ENCODE peak calls at places on chromosomes 12 and 14, in nine cellular contexts. I, K, X, A, L, Y, F, B and G are unnamed samples.

GRCh38 chr12:4027412-4027811 is 154.2 kb upstream of the PARP11 start:
- DNase-seq in I (no peak), K (no peak), X (no peak), A (peak), L (no peak), Y (no peak), F (peak), B (peak), G (no peak)

GRCh38 chr14:28603606-28604005 is 163.0 kb upstream of the FOXG1 start:
- DNase-seq in I (peak), K (no peak), X (no peak), A (no peak), L (no peak), Y (no peak), F (no peak), B (no peak), G (no peak)

GRCh38 chr14:55533960-55534359 is 46.0 kb upstream of the KTN1 start:
- DNase-seq in I (no peak), K (no peak), X (no peak), A (no peak), L (no peak), Y (no peak), F (no peak), B (no peak), G (no peak)

GRCh38 chr14:67773844-67774377 is 42.5 kb downstream of the ZFYVE26 start:
- DNase-seq in I (no peak), K (no peak), X (no peak), A (no peak), L (no peak), Y (no peak), F (no peak), B (no peak), G (no peak)

GRCh38 chr12:121872546-121873223 is 14.0 kb upstream of the HPD start:
- DNase-seq in I (peak), K (peak), X (peak), A (no peak), L (no peak), Y (peak), F (peak), B (no peak), G (no peak)

GRCh38 chr14:103507751-103508150 is 14.9 kb downstream of the CKB start:
- DNase-seq in I (no peak), K (no peak), X (no peak), A (no peak), L (no peak), Y (peak), F (no peak), B (no peak), G (no peak)

GRCh38 chr14:54622189-54622958 is 55.4 kb downstream of the SAMD4A start:
- DNase-seq in I (no peak), K (no peak), X (no peak), A (no peak), L (no peak), Y (no peak), F (no peak), B (peak), G (no peak)

GRCh38 chr14:102738373-102739189 is 38.7 kb upstream of the TRAF3 start:
- DNase-seq in I (no peak), K (no peak), X (no peak), A (no peak), L (no peak), Y (no peak), F (no peak), B (no peak), G (no peak)

GRCh38 chr14:64417042-64417770 is 29.1 kb downstream of the MTHFD1 start:
- DNase-seq in I (peak), K (peak), X (no peak), A (no peak), L (no peak), Y (no peak), F (peak), B (no peak), G (no peak)

GRCh38 chr12:51020448-51021182 is 5.6 kb downstream of the SLC11A2 start:
- DNase-seq in I (no peak), K (no peak), X (no peak), A (no peak), L (no peak), Y (peak), F (no peak), B (no peak), G (no peak)

GRCh38 chr14:49051328-49052060 is 534.7 kb downstream of the RPS29 start:
- DNase-seq in I (peak), K (no peak), X (no peak), A (no peak), L (no peak), Y (no peak), F (no peak), B (no peak), G (no peak)

GRCh38 chr12:104006929-104007328 is 41.3 kb downstream of the TDG start:
- DNase-seq in I (peak), K (peak), X (no peak), A (no peak), L (peak), Y (no peak), F (peak), B (no peak), G (no peak)